ENCODE peak calls at places on chromosomes 12 and 14, in eight cellular contexts. M is breast epithelium, S is neuronal stem cell, E is GM23248, K is fibroblast of lung, P is adipocyte, H is lower lobe of right lung, I is ovary. C is an unnamed sample.

GRCh38 chr12:8913702-8914032 is 642 bp upstream of the PHC1 start:
- DNase-seq in M (no peak), S (no peak), E (peak; percentile 39), K (no peak), P (peak; percentile 43), H (no peak), I (no peak), C (no peak)

GRCh38 chr14:20539906-20540305 is 20.9 kb downstream of the RNASE9 start:
- DNase-seq in M (no peak), S (no peak), E (no peak), K (no peak), P (peak; percentile 16), H (no peak), I (no peak), C (no peak)

GRCh38 chr14:71742491-71742890 is 189.7 kb upstream of the RGS6 start:
- DNase-seq in M (no peak), S (no peak), E (peak; percentile 46), K (no peak), P (no peak), H (no peak), I (no peak), C (no peak)

GRCh38 chr12:125104978-125105377 is 39.7 kb downstream of the AACS start:
- DNase-seq in M (no peak), S (no peak), E (no peak), K (no peak), P (no peak), H (no peak), I (no peak), C (peak; percentile 32)

GRCh38 chr12:11638271-11638916 is 11.1 kb upstream of the ETV6 start:
- DNase-seq in M (no peak), S (no peak), E (peak; percentile 61), K (no peak), P (peak; percentile 25), H (no peak), I (no peak), C (peak; percentile 76)

GRCh38 chr12:101942206-101942605 is 64.8 kb downstream of the DRAM1 start:
- DNase-seq in M (no peak), S (no peak), E (peak; percentile 67), K (no peak), P (no peak), H (no peak), I (no peak), C (no peak)

GRCh38 chr12:25839470-25839869 is 119.0 kb upstream of the RASSF8 start:
- DNase-seq in M (no peak), S (no peak), E (peak; percentile 61), K (peak; percentile 72), P (no peak), H (no peak), I (no peak), C (no peak)

GRCh38 chr12:42968426-42968825 is 378.9 kb upstream of the PRICKLE1 start:
- DNase-seq in M (no peak), S (no peak), E (no peak), K (no peak), P (no peak), H (no peak), I (no peak), C (no peak)

GRCh38 chr12:123937707-123938600 is 34.7 kb downstream of the CCDC92 start:
- DNase-seq in M (no peak), S (no peak), E (no peak), K (no peak), P (peak; percentile 39), H (no peak), I (no peak), C (peak; percentile 35)

GRCh38 chr14:32934891-32935633 is 3.6 kb upstream of the NPAS3 start:
- DNase-seq in M (no peak), S (no peak), E (peak; percentile 25), K (no peak), P (peak; percentile 32), H (no peak), I (peak; percentile 34), C (no peak)

GRCh38 chr12:15886372-15887042 is 4.3 kb downstream of the STRAP start:
- DNase-seq in M (no peak), S (no peak), E (no peak), K (no peak), P (no peak), H (no peak), I (no peak), C (peak; percentile 44)

GRCh38 chr14:96790211-96790610 is 7.0 kb upstream of the VRK1 start:
- DNase-seq in M (no peak), S (no peak), E (no peak), K (no peak), P (no peak), H (no peak), I (no peak), C (no peak)

GRCh38 chr14:92280554-92281262 is 42.3 kb upstream of the SLC24A4 start:
- DNase-seq in M (no peak), S (no peak), E (no peak), K (no peak), P (no peak), H (no peak), I (no peak), C (no peak)

GRCh38 chr12:111715242-111715641 is 29.4 kb downstream of the ACAD10 start:
- DNase-seq in M (peak; percentile 36), S (no peak), E (peak; percentile 2), K (no peak), P (no peak), H (no peak), I (no peak), C (peak; percentile 10)

GRCh38 chr12:48336564-48336963 is 14.2 kb downstream of the ZNF641 start:
- DNase-seq in M (no peak), S (no peak), E (no peak), K (no peak), P (no peak), H (no peak), I (no peak), C (no peak)

GRCh38 chr14:93940437-93940836 is 13.3 kb downstream of the FAM181A start:
- DNase-seq in M (no peak), S (no peak), E (no peak), K (no peak), P (no peak), H (no peak), I (no peak), C (no peak)

GRCh38 chr14:69814397-69814796 is 17.4 kb upstream of the SLC10A1 start:
- DNase-seq in M (no peak), S (no peak), E (no peak), K (no peak), P (no peak), H (no peak), I (no peak), C (no peak)

GRCh38 chr14:69880051-69880487 is 853 bp downstream of the SMOC1 start:
- DNase-seq in M (no peak), S (no peak), E (peak; percentile 27), K (peak; percentile 33), P (no peak), H (no peak), I (no peak), C (no peak)

GRCh38 chr12:75909714-75910451 is 121.7 kb downstream of the PHLDA1 start:
- DNase-seq in M (no peak), S (no peak), E (no peak), K (no peak), P (peak; percentile 55), H (no peak), I (no peak), C (no peak)

GRCh38 chr14:35352274-35353233 is 52.0 kb downstream of the NFKBIA start:
- DNase-seq in M (no peak), S (no peak), E (no peak), K (no peak), P (no peak), H (peak; percentile 49), I (peak; percentile 32), C (no peak)

GRCh38 chr14:76695263-76695920 is 65.9 kb upstream of the VASH1 start:
- DNase-seq in M (no peak), S (no peak), E (no peak), K (no peak), P (no peak), H (no peak), I (no peak), C (no peak)

GRCh38 chr14:78710963-78711362 is 540.8 kb downstream of the NRXN3 start:
- DNase-seq in M (no peak), S (no peak), E (no peak), K (no peak), P (no peak), H (no peak), I (no peak), C (no peak)

GRCh38 chr12:51838762-51839161 is 9.8 kb downstream of the FIGNL2 start:
- DNase-seq in M (no peak), S (no peak), E (no peak), K (no peak), P (no peak), H (no peak), I (no peak), C (no peak)

GRCh38 chr14:99733551-99734405 is 49.7 kb downstream of the CYP46A1 start:
- DNase-seq in M (no peak), S (no peak), E (no peak), K (no peak), P (no peak), H (peak; percentile 76), I (peak; percentile 37), C (no peak)

GRCh38 chr14:85060116-85060515 is 469.8 kb upstream of the FLRT2 start:
- DNase-seq in M (no peak), S (no peak), E (peak; percentile 30), K (peak; percentile 24), P (peak; percentile 36), H (no peak), I (no peak), C (no peak)

GRCh38 chr14:104504172-104504735 is 75.3 kb upstream of the C14orf180 start:
- DNase-seq in M (no peak), S (no peak), E (no peak), K (no peak), P (no peak), H (no peak), I (no peak), C (no peak)
- H3K4me1 ChIP-seq in M (no peaks in the 10 kb centered on the region), S (no peaks in the 10 kb centered on the region), E (no peaks in the 10 kb centered on the region), K (no peaks in the 10 kb centered on the region), P (no peaks in the 10 kb centered on the region), H (no peaks in the 10 kb centered on the region), I (no peaks in the 10 kb centered on the region), C (no peaks in the 10 kb centered on the region)

GRCh38 chr12:1320021-1320420 is 274.4 kb downstream of the FBXL14 start:
- DNase-seq in M (no peak), S (no peak), E (no peak), K (no peak), P (no peak), H (no peak), I (no peak), C (no peak)
- H3K4me1 ChIP-seq in M (no peaks in the 10 kb centered on the region), S (peaks cover 3% of the 10 kb centered on the region), E (peaks cover 24% of the 10 kb centered on the region), K (peaks cover 5% of the 10 kb centered on the region), P (peaks cover 41% of the 10 kb centered on the region), H (peaks cover 18% of the 10 kb centered on the region), I (no peaks in the 10 kb centered on the region), C (no peaks in the 10 kb centered on the region)

GRCh38 chr14:101854366-101854765 is 92.9 kb downstream of the PPP2R5C start:
- DNase-seq in M (no peak), S (no peak), E (no peak), K (no peak), P (no peak), H (peak; percentile 74), I (no peak), C (no peak)
- H3K4me1 ChIP-seq in M (no peaks in the 10 kb centered on the region), S (peaks cover 2% of the 10 kb centered on the region), E (no peaks in the 10 kb centered on the region), K (peaks cover 2% of the 10 kb centered on the region), P (peaks cover 9% of the 10 kb centered on the region), H (peaks cover 72% of the 10 kb centered on the region), I (peaks cover 11% of the 10 kb centered on the region), C (peaks cover 5% of the 10 kb centered on the region)

DNA sequence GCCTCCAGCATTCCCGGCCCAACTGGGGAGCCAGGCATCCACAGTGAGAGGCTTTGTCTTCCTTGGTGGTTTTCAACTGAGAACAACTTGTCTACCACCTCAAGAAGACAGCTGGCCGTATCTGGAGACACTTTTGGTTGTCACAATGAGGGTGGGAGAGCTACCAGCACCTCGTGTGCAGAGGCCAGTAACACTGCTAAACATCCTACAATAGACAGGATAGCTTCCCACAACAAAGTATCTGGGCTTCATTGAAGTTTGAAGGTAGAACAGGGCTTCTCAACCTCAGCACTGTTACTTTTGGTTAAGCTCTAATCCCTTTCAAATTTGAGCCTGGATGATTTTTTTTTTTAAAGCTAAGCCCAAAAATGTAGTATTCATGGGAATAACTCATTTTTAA is 10.9 kb downstream of the SLC7A8 start:
- DNase-seq in M (no peak), S (no peak), E (no peak), K (no peak), P (no peak), H (no peak), I (no peak), C (no peak)
- H3K4me1 ChIP-seq in M (no peaks in the 10 kb centered on the region), S (peaks cover 22% of the 10 kb centered on the region), E (peaks cover 22% of the 10 kb centered on the region), K (no peaks in the 10 kb centered on the region), P (peaks cover 38% of the 10 kb centered on the region), H (peaks cover 51% of the 10 kb centered on the region), I (peaks cover 4% of the 10 kb centered on the region), C (peaks cover 2% of the 10 kb centered on the region)